ENCODE peak calls at places on chromosomes 2 and 18, in four cellular contexts. One of them, this sample, is unnamed.

GRCh38 chr2:25920326-25920725 is 42.0 kb upstream of the ASXL2 start:
- DNase-seq in HepG2: no peak
- DNase-seq in H1: no peak
- DNase-seq in K562: no peak
- DNase-seq in this sample: no peak

GRCh38 chr2:145563752-145564615 is 1044.1 kb upstream of the ZEB2 start:
- DNase-seq in H1: no peak
- DNase-seq in K562: no peak
- DNase-seq in HepG2: no peak
- DNase-seq in this sample: peak

GRCh38 chr18:10303171-10303570 is 151.3 kb upstream of the APCDD1 start:
- DNase-seq in K562: no peak
- DNase-seq in H1: no peak
- DNase-seq in HepG2: no peak
- DNase-seq in this sample: no peak

GRCh38 chr18:1663879-1664705 is 759.4 kb downstream of the ADCYAP1 start:
- DNase-seq in H1: peak
- DNase-seq in HepG2: peak
- DNase-seq in K562: peak
- DNase-seq in this sample: peak

GRCh38 chr2:119216994-119217393 is 6.6 kb upstream of the STEAP3 start:
- DNase-seq in K562: no peak
- DNase-seq in HepG2: no peak
- DNase-seq in H1: no peak
- DNase-seq in this sample: no peak

GRCh38 chr18:77990901-77991300 is 741.3 kb downstream of the GALR1 start:
- DNase-seq in K562: no peak
- DNase-seq in H1: no peak
- DNase-seq in HepG2: no peak
- DNase-seq in this sample: no peak

GRCh38 chr2:226531061-226531460 is 268.6 kb downstream of the IRS1 start:
- DNase-seq in H1: no peak
- DNase-seq in K562: no peak
- DNase-seq in HepG2: no peak
- DNase-seq in this sample: no peak

GRCh38 chr18:29078272-29078671 is 901.3 kb upstream of the CDH2 start:
- DNase-seq in K562: no peak
- DNase-seq in H1: no peak
- DNase-seq in HepG2: no peak
- DNase-seq in this sample: no peak

GRCh38 chr2:23617167-23617787 is 232.3 kb downstream of the KLHL29 start:
- DNase-seq in H1: no peak
- DNase-seq in K562: no peak
- DNase-seq in HepG2: no peak
- DNase-seq in this sample: peak

GRCh38 chr2:237864940-237865622 is 5.7 kb downstream of the RAMP1 start:
- DNase-seq in H1: peak
- DNase-seq in HepG2: no peak
- DNase-seq in K562: no peak
- DNase-seq in this sample: no peak

GRCh38 chr18:9684901-9685738 is 23.0 kb upstream of the RAB31 start:
- DNase-seq in K562: no peak
- DNase-seq in H1: no peak
- DNase-seq in HepG2: no peak
- DNase-seq in this sample: no peak

GRCh38 chr2:205614965-205615364 is 67.3 kb upstream of the NRP2 start:
- DNase-seq in HepG2: no peak
- DNase-seq in K562: no peak
- DNase-seq in H1: no peak
- DNase-seq in this sample: no peak

GRCh38 chr2:99645960-99646359 is 156.1 kb upstream of the REV1 start:
- DNase-seq in HepG2: no peak
- DNase-seq in H1: no peak
- DNase-seq in K562: no peak
- DNase-seq in this sample: no peak

GRCh38 chr2:105744091-105744908 is 412 bp upstream of the NCK2 start:
- DNase-seq in K562: peak
- DNase-seq in H1: peak
- DNase-seq in HepG2: peak
- DNase-seq in this sample: peak

GRCh38 chr2:45895477-45895876 is 244.0 kb downstream of the PRKCE start:
- DNase-seq in HepG2: no peak
- DNase-seq in H1: no peak
- DNase-seq in K562: no peak
- DNase-seq in this sample: no peak

DNA sequence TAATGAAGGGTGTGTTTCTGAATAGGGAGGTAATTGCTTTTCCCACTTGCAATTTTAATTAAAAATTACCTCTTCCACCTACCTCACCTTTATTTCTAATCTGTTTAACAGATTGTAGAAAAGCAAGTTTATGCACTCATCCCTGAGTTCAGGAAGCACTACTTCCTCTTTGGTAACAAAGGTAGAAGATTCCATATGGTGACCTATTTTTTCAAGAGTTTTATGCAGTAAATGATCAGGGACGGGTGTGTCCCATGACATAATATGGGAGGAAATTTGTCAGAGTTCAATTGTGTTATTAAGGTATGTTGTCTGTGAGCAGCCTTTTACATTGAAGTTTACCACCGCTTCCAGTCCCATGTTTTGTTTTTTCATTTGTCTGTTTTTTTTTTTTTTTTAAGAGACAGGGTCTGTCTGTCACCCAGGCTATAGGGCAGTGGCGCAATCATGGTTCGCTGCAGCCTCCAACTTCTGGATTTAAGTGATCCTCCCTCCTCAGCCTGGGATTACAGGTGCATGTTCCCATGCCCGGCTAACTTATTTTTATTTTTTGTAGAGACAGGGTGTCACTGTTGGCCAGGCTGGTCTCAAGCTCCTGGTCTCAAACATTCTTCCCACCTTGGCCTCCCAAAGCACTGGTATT is 68.2 kb downstream of the ASAP2 start:
- DNase-seq in HepG2: no peak
- DNase-seq in K562: no peak
- DNase-seq in H1: no peak
- DNase-seq in this sample: peak
- TF ChIP-seq JUN in HepG2: no peak
- TF ChIP-seq JUN in K562: no peak
- TF ChIP-seq JUN in H1: no peak
- TF ChIP-seq JUN in this sample: no peak

GRCh38 chr2:89837962-89838625 is 1146.6 kb downstream of the RPIA start:
- DNase-seq in K562: no peak
- DNase-seq in HepG2: no peak
- DNase-seq in H1: no peak
- DNase-seq in this sample: peak
- TF ChIP-seq EZH2 in K562: no peak
- TF ChIP-seq EZH2 in HepG2: no peak
- TF ChIP-seq EZH2 in H1: no peak
- TF ChIP-seq EZH2 in this sample: no peak

GRCh38 chr2:68645523-68645922 is 2.1 kb downstream of the PROKR1 start:
- DNase-seq in HepG2: no peak
- DNase-seq in K562: no peak
- DNase-seq in H1: no peak
- DNase-seq in this sample: no peak

GRCh38 chr2:68646303-68646702 is 2.9 kb downstream of the PROKR1 start:
- DNase-seq in H1: no peak
- DNase-seq in HepG2: peak
- DNase-seq in K562: no peak
- DNase-seq in this sample: no peak

GRCh38 chr2:68643874-68644485 is 601 bp downstream of the PROKR1 start:
- DNase-seq in HepG2: no peak
- DNase-seq in K562: no peak
- DNase-seq in H1: no peak
- DNase-seq in this sample: no peak

GRCh38 chr2:68643011-68643873 is at the start of gene PROKR1:
- DNase-seq in K562: peak
- DNase-seq in H1: peak
- DNase-seq in HepG2: no peak
- DNase-seq in this sample: peak
- TF ChIP-seq JUN in K562: no peak
- TF ChIP-seq JUN in H1: no peak
- TF ChIP-seq JUN in HepG2: no peak
- TF ChIP-seq JUN in this sample: no peak

GRCh38 chr2:16349811-16350210 is 315.8 kb downstream of the CYRIA start:
- DNase-seq in HepG2: no peak
- DNase-seq in K562: no peak
- DNase-seq in H1: no peak
- DNase-seq in this sample: no peak
- TF ChIP-seq EZH2 in HepG2: no peak
- TF ChIP-seq EZH2 in K562: no peak
- TF ChIP-seq EZH2 in H1: no peak
- TF ChIP-seq EZH2 in this sample: no peak

GRCh38 chr2:71581015-71581414 is 127.7 kb downstream of the DYSF start:
- DNase-seq in K562: no peak
- DNase-seq in H1: no peak
- DNase-seq in HepG2: no peak
- DNase-seq in this sample: no peak
- TF ChIP-seq JUN in K562: no peak
- TF ChIP-seq JUN in H1: no peak
- TF ChIP-seq JUN in HepG2: no peak
- TF ChIP-seq JUN in this sample: no peak

GRCh38 chr2:232504438-232504837 is 15.8 kb upstream of the PRSS56 start:
- DNase-seq in HepG2: no peak
- DNase-seq in K562: no peak
- DNase-seq in H1: no peak
- DNase-seq in this sample: no peak

GRCh38 chr2:232503792-232504323 is 16.2 kb upstream of the ECEL1 start:
- DNase-seq in K562: no peak
- DNase-seq in H1: no peak
- DNase-seq in HepG2: no peak
- DNase-seq in this sample: no peak

GRCh38 chr2:232501794-232502499 is 14.3 kb upstream of the ECEL1 start:
- DNase-seq in K562: no peak
- DNase-seq in HepG2: no peak
- DNase-seq in H1: no peak
- DNase-seq in this sample: no peak

GRCh38 chr2:232502513-232502900 is 14.9 kb upstream of the ECEL1 start:
- DNase-seq in H1: no peak
- DNase-seq in HepG2: no peak
- DNase-seq in K562: no peak
- DNase-seq in this sample: no peak

DNA sequence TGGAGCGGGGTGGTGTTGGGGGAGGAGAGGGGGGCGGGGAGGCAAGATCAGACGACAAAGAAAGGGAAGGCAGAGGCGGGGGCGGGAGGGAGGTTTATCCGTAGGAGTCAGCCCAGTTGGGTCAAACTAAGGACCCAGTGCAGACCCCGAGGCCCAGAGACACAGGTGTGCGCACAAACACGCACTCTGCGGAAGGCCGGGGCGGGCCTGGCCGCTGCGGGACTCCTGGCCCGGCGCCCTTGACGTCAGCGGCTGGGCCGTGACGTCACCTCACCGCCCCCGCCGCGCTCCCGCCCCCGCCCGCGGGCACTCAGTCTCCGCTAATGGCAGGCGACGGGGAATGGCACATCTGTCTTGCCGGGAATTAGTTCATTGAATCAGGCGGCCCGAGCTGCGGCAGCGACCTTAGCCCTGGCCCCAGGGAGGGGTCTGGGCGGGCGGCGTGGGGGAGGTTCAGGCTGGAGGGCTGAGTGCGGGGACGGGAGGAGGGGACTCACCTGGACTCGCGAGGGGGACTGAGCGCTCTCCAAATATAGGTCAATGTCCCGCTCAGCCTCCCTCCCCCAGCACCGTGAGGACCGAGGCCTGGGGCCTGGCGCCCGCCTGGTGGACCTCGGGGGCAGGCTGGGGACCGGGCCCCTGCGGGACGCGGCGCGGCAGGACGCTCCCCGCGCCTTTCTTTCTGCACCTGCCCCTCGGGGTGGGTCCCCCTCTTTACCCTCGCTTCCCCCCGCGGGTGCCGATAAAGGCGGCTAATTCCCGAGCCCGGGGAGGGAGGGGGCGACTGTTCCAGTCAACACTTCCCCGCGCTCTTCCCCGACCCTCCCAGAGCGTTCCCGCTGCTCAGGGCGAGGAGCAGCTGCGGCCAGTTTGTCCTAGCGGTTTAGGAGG is 15.5 kb upstream of the ECEL1 start:
- DNase-seq in H1: peak
- DNase-seq in HepG2: no peak
- DNase-seq in K562: peak
- DNase-seq in this sample: no peak
- TF ChIP-seq EZH2 in H1: no peak
- TF ChIP-seq EZH2 in HepG2: no peak
- TF ChIP-seq EZH2 in K562: no peak
- TF ChIP-seq EZH2 in this sample: no peak

DNA sequence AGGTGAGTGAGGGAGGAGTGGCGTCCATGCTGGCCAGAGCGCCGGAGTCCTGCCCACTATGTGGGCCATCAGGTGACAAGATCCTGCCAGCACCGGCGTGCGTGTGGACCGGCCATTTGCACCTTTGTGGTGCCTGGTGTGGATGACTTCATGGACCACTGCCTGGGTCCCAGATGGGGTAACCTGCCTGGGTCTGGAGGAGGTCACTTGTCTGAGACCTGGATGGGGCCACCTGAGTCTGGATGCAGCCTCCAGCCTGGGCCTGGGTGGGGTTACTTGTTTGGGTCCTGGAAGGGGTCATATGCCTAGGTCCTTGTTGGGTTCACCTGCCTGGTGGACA is 299.6 kb downstream of the NDUFA10 start:
- DNase-seq in K562: no peak
- DNase-seq in HepG2: no peak
- DNase-seq in H1: no peak
- DNase-seq in this sample: no peak
- TF ChIP-seq JUN in K562: no peak
- TF ChIP-seq JUN in HepG2: no peak
- TF ChIP-seq JUN in H1: no peak
- TF ChIP-seq JUN in this sample: no peak

DNA sequence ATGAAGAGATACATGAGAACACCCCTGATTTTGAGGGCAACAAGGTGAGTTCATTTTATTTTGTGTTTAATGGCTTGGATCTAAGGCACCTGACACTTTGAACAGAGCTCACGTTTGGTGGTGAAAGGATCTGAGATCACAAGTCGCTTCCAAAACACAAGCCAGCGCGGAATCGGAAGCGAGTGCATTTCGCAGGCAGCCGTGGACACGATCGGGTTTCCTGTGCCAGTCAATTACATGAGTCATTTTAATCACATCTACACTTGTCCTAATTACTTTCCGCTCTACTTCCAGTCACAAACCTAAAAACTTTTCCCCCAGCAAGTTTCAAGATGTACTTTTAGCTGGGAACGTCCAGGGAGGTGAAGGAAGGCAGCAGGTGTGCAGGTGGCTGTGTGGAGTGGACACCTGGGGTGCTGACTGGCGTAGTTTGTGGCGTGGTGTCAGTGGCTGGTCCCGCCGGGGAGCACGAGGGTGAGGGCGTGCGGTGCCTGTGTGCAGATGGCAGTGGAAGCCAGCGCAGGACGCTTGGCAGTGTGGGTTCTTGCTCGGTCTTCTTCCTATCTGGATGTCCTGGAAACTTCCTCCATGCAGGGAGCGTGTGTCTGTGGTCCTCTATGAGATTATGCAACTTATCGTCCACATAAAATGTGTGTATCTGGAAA is 75.6 kb downstream of the DCDC2C start:
- DNase-seq in HepG2: no peak
- DNase-seq in H1: no peak
- DNase-seq in K562: no peak
- DNase-seq in this sample: no peak
- TF ChIP-seq EZH2 in HepG2: no peak
- TF ChIP-seq EZH2 in H1: no peak
- TF ChIP-seq EZH2 in K562: no peak
- TF ChIP-seq EZH2 in this sample: no peak

This sample was measured in endothelial cell of umbilical vein.